ENCODE peak calls at places on chromosomes 5 and 9, in eight cellular contexts. B, H, X, T, Y, E, P and O are unnamed samples.

GRCh38 chr5:132363431-132364112 is 5.9 kb upstream of the SLC22A5 start:
- DNase-seq in B (no peak), H (no peak), X (no peak), T (no peak), Y (no peak), E (no peak), P (no peak), O (no peak)

GRCh38 chr9:14806941-14807340 is 84.4 kb upstream of the CER1 start:
- DNase-seq in B (no peak), H (no peak), X (no peak), T (no peak), Y (no peak), E (no peak), P (no peak), O (no peak)

GRCh38 chr5:165928971-165929370 is 2362.5 kb upstream of the WWC1 start:
- DNase-seq in B (no peak), H (no peak), X (no peak), T (no peak), Y (no peak), E (no peak), P (no peak), O (no peak)

GRCh38 chr9:123353984-123354591 is 1.9 kb upstream of the CRB2 start:
- DNase-seq in B (peak; percentile 50), H (peak; percentile 75), X (peak; percentile 64), T (peak; percentile 69), Y (peak; percentile 48), E (peak; percentile 41), P (no peak), O (peak; percentile 33)

GRCh38 chr5:38783011-38783551 is 62.7 kb upstream of the OSMR start:
- DNase-seq in B (no peak), H (no peak), X (peak; percentile 64), T (no peak), Y (no peak), E (no peak), P (no peak), O (no peak)

GRCh38 chr5:173761182-173761521 is 127.0 kb upstream of the CPEB4 start:
- DNase-seq in B (no peak), H (no peak), X (no peak), T (no peak), Y (no peak), E (no peak), P (no peak), O (no peak)

GRCh38 chr5:167639213-167639612 is 652.2 kb upstream of the WWC1 start:
- DNase-seq in B (no peak), H (no peak), X (no peak), T (no peak), Y (no peak), E (no peak), P (no peak), O (no peak)

GRCh38 chr5:133384903-133385302 is 227.4 kb downstream of the FSTL4 start:
- DNase-seq in B (no peak), H (no peak), X (no peak), T (peak; percentile 23), Y (no peak), E (no peak), P (no peak), O (no peak)

GRCh38 chr9:14749738-14750137 is 27.2 kb upstream of the CER1 start:
- DNase-seq in B (no peak), H (no peak), X (peak; percentile 29), T (no peak), Y (no peak), E (no peak), P (no peak), O (no peak)